ENCODE peak calls at places on chromosomes 6 and 20, in five cellular contexts. One of them, this sample, is unnamed.
A peak's percentile ranks its signal among the peaks of the same experiment; 100 is the strongest.

GRCh38 chr6:150037526-150038201 is 12.3 kb upstream of the RAET1L start:
- DNase-seq in left lobe of liver: no peak
- DNase-seq in left ventricle myocardium superior: no peak
- DNase-seq in Panc1: no peak
- DNase-seq in T follicular helper cell: no peak
- DNase-seq in this sample: no peak

GRCh38 chr6:64516393-64516792 is 880.8 kb downstream of the PHF3 start:
- DNase-seq in left ventricle myocardium superior: no peak
- DNase-seq in left lobe of liver: no peak
- DNase-seq in T follicular helper cell: no peak
- DNase-seq in Panc1: no peak
- DNase-seq in this sample: no peak

GRCh38 chr20:19008497-19008896 is 194.9 kb downstream of the SCP2D1 start:
- DNase-seq in Panc1: no peak
- DNase-seq in T follicular helper cell: no peak
- DNase-seq in left ventricle myocardium superior: no peak
- DNase-seq in left lobe of liver: no peak
- DNase-seq in this sample: no peak

GRCh38 chr6:395432-396125 is 4.0 kb downstream of the IRF4 start:
- DNase-seq in T follicular helper cell: no peak
- DNase-seq in Panc1: no peak
- DNase-seq in left ventricle myocardium superior: no peak
- DNase-seq in left lobe of liver: no peak
- DNase-seq in this sample: no peak

GRCh38 chr6:25296217-25296905 is 17.2 kb downstream of the CARMIL1 start:
- DNase-seq in T follicular helper cell: no peak
- DNase-seq in left lobe of liver: no peak
- DNase-seq in left ventricle myocardium superior: no peak
- DNase-seq in Panc1: no peak
- DNase-seq in this sample: no peak

GRCh38 chr20:41607791-41608190 is 10.4 kb downstream of the CHD6 start:
- DNase-seq in Panc1: no peak
- DNase-seq in left lobe of liver: no peak
- DNase-seq in T follicular helper cell: no peak
- DNase-seq in left ventricle myocardium superior: no peak
- DNase-seq in this sample: no peak

GRCh38 chr20:56433221-56433879 is 21.3 kb downstream of the CASS4 start:
- DNase-seq in T follicular helper cell: no peak
- DNase-seq in left lobe of liver: no peak
- DNase-seq in left ventricle myocardium superior: no peak
- DNase-seq in Panc1: no peak
- DNase-seq in this sample: no peak

GRCh38 chr6:83707829-83708545 is 914 bp downstream of the SNAP91 start:
- DNase-seq in left lobe of liver: no peak
- DNase-seq in T follicular helper cell: no peak
- DNase-seq in Panc1: no peak
- DNase-seq in left ventricle myocardium superior: peak; percentile 30
- DNase-seq in this sample: no peak

GRCh38 chr6:3517350-3517749 is 60.5 kb upstream of the SLC22A23 start:
- DNase-seq in left lobe of liver: no peak
- DNase-seq in Panc1: no peak
- DNase-seq in left ventricle myocardium superior: no peak
- DNase-seq in T follicular helper cell: no peak
- DNase-seq in this sample: no peak

GRCh38 chr6:111212625-111213024 is 125.3 kb downstream of the SLC16A10 start:
- DNase-seq in T follicular helper cell: no peak
- DNase-seq in left ventricle myocardium superior: no peak
- DNase-seq in Panc1: no peak
- DNase-seq in left lobe of liver: no peak
- DNase-seq in this sample: no peak

GRCh38 chr6:155782320-155782730 is 326.7 kb upstream of the NOX3 start:
- DNase-seq in left lobe of liver: no peak
- DNase-seq in left ventricle myocardium superior: no peak
- DNase-seq in T follicular helper cell: no peak
- DNase-seq in Panc1: no peak
- DNase-seq in this sample: no peak

GRCh38 chr6:43946641-43947363 is 176.8 kb downstream of the VEGFA start:
- DNase-seq in T follicular helper cell: no peak
- DNase-seq in left lobe of liver: no peak
- DNase-seq in Panc1: no peak
- DNase-seq in left ventricle myocardium superior: no peak
- DNase-seq in this sample: no peak

GRCh38 chr6:40395066-40395697 is 192.0 kb downstream of the LRFN2 start:
- DNase-seq in left ventricle myocardium superior: no peak
- DNase-seq in T follicular helper cell: no peak
- DNase-seq in Panc1: no peak
- DNase-seq in left lobe of liver: peak; percentile 40
- DNase-seq in this sample: peak; percentile 86

GRCh38 chr6:11172501-11173337 is 59.7 kb downstream of the NEDD9 start:
- DNase-seq in left ventricle myocardium superior: peak; percentile 78
- DNase-seq in left lobe of liver: peak; percentile 68
- DNase-seq in T follicular helper cell: peak; percentile 63
- DNase-seq in Panc1: peak; percentile 43
- DNase-seq in this sample: no peak

GRCh38 chr20:60105404-60105803 is 147.2 kb downstream of the CDH26 start:
- DNase-seq in Panc1: no peak
- DNase-seq in left ventricle myocardium superior: no peak
- DNase-seq in left lobe of liver: no peak
- DNase-seq in T follicular helper cell: no peak
- DNase-seq in this sample: no peak

GRCh38 chr20:51195419-51195901 is 172.6 kb upstream of the KCNG1 start:
- DNase-seq in T follicular helper cell: no peak
- DNase-seq in Panc1: no peak
- DNase-seq in left lobe of liver: no peak
- DNase-seq in left ventricle myocardium superior: no peak
- DNase-seq in this sample: no peak

GRCh38 chr6:27902335-27903314 is 9.6 kb downstream of the OR2B2 start:
- DNase-seq in left lobe of liver: peak; percentile 87
- DNase-seq in T follicular helper cell: peak; percentile 84
- DNase-seq in left ventricle myocardium superior: peak; percentile 82
- DNase-seq in Panc1: no peak
- DNase-seq in this sample: peak; percentile 60

GRCh38 chr6:26330835-26331808 is 33.9 kb upstream of the BTN3A2 start:
- DNase-seq in Panc1: no peak
- DNase-seq in left ventricle myocardium superior: no peak
- DNase-seq in T follicular helper cell: no peak
- DNase-seq in left lobe of liver: no peak
- DNase-seq in this sample: no peak

GRCh38 chr20:4135385-4136077 is 120.2 kb upstream of the RNF24 start:
- DNase-seq in T follicular helper cell: no peak
- DNase-seq in left ventricle myocardium superior: no peak
- DNase-seq in Panc1: peak; percentile 93
- DNase-seq in left lobe of liver: peak; percentile 53
- DNase-seq in this sample: no peak

GRCh38 chr6:88445188-88445958 is 279.2 kb upstream of the CNR1 start:
- DNase-seq in Panc1: no peak
- DNase-seq in left lobe of liver: no peak
- DNase-seq in T follicular helper cell: no peak
- DNase-seq in left ventricle myocardium superior: no peak
- DNase-seq in this sample: no peak

GRCh38 chr20:46552460-46553420 is 2.3 kb upstream of the OCSTAMP start:
- DNase-seq in T follicular helper cell: no peak
- DNase-seq in left lobe of liver: no peak
- DNase-seq in left ventricle myocardium superior: no peak
- DNase-seq in Panc1: no peak
- DNase-seq in this sample: no peak

GRCh38 chr6:45256697-45257695 is 71.1 kb upstream of the RUNX2 start:
- DNase-seq in Panc1: no peak
- DNase-seq in left ventricle myocardium superior: no peak
- DNase-seq in T follicular helper cell: no peak
- DNase-seq in left lobe of liver: no peak
- DNase-seq in this sample: no peak

GRCh38 chr6:403659-404655 is 12.4 kb downstream of the IRF4 start:
- DNase-seq in left lobe of liver: no peak
- DNase-seq in Panc1: no peak
- DNase-seq in left ventricle myocardium superior: no peak
- DNase-seq in T follicular helper cell: no peak
- DNase-seq in this sample: no peak

GRCh38 chr20:43341541-43341940 is 116.2 kb upstream of the SRSF6 start:
- DNase-seq in Panc1: no peak
- DNase-seq in left ventricle myocardium superior: no peak
- DNase-seq in left lobe of liver: no peak
- DNase-seq in T follicular helper cell: no peak
- DNase-seq in this sample: no peak

GRCh38 chr20:2749343-2749950 is 51.0 kb downstream of the CPXM1 start:
- DNase-seq in Panc1: no peak
- DNase-seq in left ventricle myocardium superior: no peak
- DNase-seq in left lobe of liver: peak; percentile 44
- DNase-seq in T follicular helper cell: no peak
- DNase-seq in this sample: no peak

GRCh38 chr20:24309596-24309995 is 159.8 kb upstream of the SYNDIG1 start:
- DNase-seq in left lobe of liver: no peak
- DNase-seq in Panc1: no peak
- DNase-seq in T follicular helper cell: no peak
- DNase-seq in left ventricle myocardium superior: no peak
- DNase-seq in this sample: no peak

GRCh38 chr20:24662756-24663399 is 193.4 kb downstream of the SYNDIG1 start:
- DNase-seq in left lobe of liver: no peak
- DNase-seq in Panc1: no peak
- DNase-seq in left ventricle myocardium superior: no peak
- DNase-seq in T follicular helper cell: no peak
- DNase-seq in this sample: no peak

GRCh38 chr20:32993484-32994050 is 10.7 kb downstream of the SUN5 start:
- DNase-seq in T follicular helper cell: no peak
- DNase-seq in left ventricle myocardium superior: no peak
- DNase-seq in Panc1: no peak
- DNase-seq in left lobe of liver: no peak
- DNase-seq in this sample: no peak

GRCh38 chr6:140537211-140537610 is 1162.8 kb upstream of the CITED2 start:
- DNase-seq in Panc1: peak; percentile 45
- DNase-seq in T follicular helper cell: no peak
- DNase-seq in left lobe of liver: no peak
- DNase-seq in left ventricle myocardium superior: no peak
- DNase-seq in this sample: no peak

GRCh38 chr6:168107191-168107940 is 28.4 kb upstream of the FRMD1 start:
- DNase-seq in T follicular helper cell: no peak
- DNase-seq in left lobe of liver: no peak
- DNase-seq in Panc1: no peak
- DNase-seq in left ventricle myocardium superior: no peak
- DNase-seq in this sample: no peak

GRCh38 chr6:27494987-27495385 is 22.1 kb upstream of the ZNF184 start:
- DNase-seq in Panc1: no peak
- DNase-seq in T follicular helper cell: no peak
- DNase-seq in left ventricle myocardium superior: no peak
- DNase-seq in left lobe of liver: no peak
- DNase-seq in this sample: no peak

GRCh38 chr6:24329022-24329421 is 28.8 kb downstream of the DCDC2 start:
- DNase-seq in T follicular helper cell: no peak
- DNase-seq in left lobe of liver: no peak
- DNase-seq in left ventricle myocardium superior: no peak
- DNase-seq in Panc1: no peak
- DNase-seq in this sample: no peak

GRCh38 chr6:112947507-112947906 is 600.4 kb downstream of the RFPL4B start:
- DNase-seq in Panc1: no peak
- DNase-seq in T follicular helper cell: no peak
- DNase-seq in left ventricle myocardium superior: no peak
- DNase-seq in left lobe of liver: no peak
- DNase-seq in this sample: no peak

GRCh38 chr20:23396961-23397620 is 24.2 kb downstream of the NAPB start:
- DNase-seq in left ventricle myocardium superior: no peak
- DNase-seq in T follicular helper cell: no peak
- DNase-seq in Panc1: no peak
- DNase-seq in left lobe of liver: no peak
- DNase-seq in this sample: no peak

GRCh38 chr20:61117725-61118124 is 134.3 kb upstream of the CDH4 start:
- DNase-seq in left lobe of liver: no peak
- DNase-seq in Panc1: no peak
- DNase-seq in left ventricle myocardium superior: no peak
- DNase-seq in T follicular helper cell: no peak
- DNase-seq in this sample: no peak

GRCh38 chr20:53148764-53149163 is 176.6 kb downstream of the TSHZ2 start:
- DNase-seq in T follicular helper cell: no peak
- DNase-seq in left ventricle myocardium superior: no peak
- DNase-seq in left lobe of liver: no peak
- DNase-seq in Panc1: no peak
- DNase-seq in this sample: no peak

GRCh38 chr6:169326067-169326799 is 72.6 kb upstream of the THBS2 start:
- DNase-seq in Panc1: peak; percentile 7
- DNase-seq in left lobe of liver: no peak
- DNase-seq in left ventricle myocardium superior: no peak
- DNase-seq in T follicular helper cell: no peak
- DNase-seq in this sample: no peak

GRCh38 chr6:41100871-41101287 is 28.1 kb downstream of the NFYA start:
- DNase-seq in T follicular helper cell: no peak
- DNase-seq in Panc1: no peak
- DNase-seq in left lobe of liver: no peak
- DNase-seq in left ventricle myocardium superior: peak; percentile 26
- DNase-seq in this sample: no peak

GRCh38 chr6:154613137-154613676 is 102.7 kb upstream of the CNKSR3 start:
- DNase-seq in T follicular helper cell: no peak
- DNase-seq in left ventricle myocardium superior: no peak
- DNase-seq in Panc1: no peak
- DNase-seq in left lobe of liver: no peak
- DNase-seq in this sample: no peak

This sample was measured in gastrocnemius medialis.